ENCODE peak calls at places on chromosomes 16 and 17, in eight cellular contexts. N, A, K, J, Q, D, R and B are unnamed samples.
A peak's percentile ranks its signal among the peaks of the same experiment; 100 is the strongest.

GRCh38 chr16:15911198-15911597 is 22.8 kb upstream of the CEP20 start:
- DNase-seq in K (no peak), J (no peak), N (no peak), R (no peak), Q (no peak), D (no peak), A (no peak), B (no peak)

GRCh38 chr17:58415371-58416055 is 1.8 kb downstream of the RNF43 start:
- DNase-seq in N (no peak), Q (no peak), J (peak; percentile 30), A (no peak), R (no peak), D (no peak), K (no peak), B (no peak)

GRCh38 chr16:2686912-2687507 is 4.7 kb downstream of the KCTD5 start:
- DNase-seq in D (no peak), N (no peak), Q (no peak), J (no peak), K (no peak), R (no peak), A (no peak), B (peak; percentile 44)

GRCh38 chr16:87185313-87185712 is 131.9 kb downstream of the C16orf95 start:
- DNase-seq in A (no peak), K (no peak), Q (no peak), D (no peak), J (no peak), R (no peak), N (no peak), B (no peak)

GRCh38 chr17:47704116-47704515 is 10.2 kb downstream of the TBKBP1 start:
- DNase-seq in J (no peak), K (no peak), N (no peak), A (no peak), Q (no peak), R (no peak), D (no peak), B (no peak)

GRCh38 chr17:71428897-71429296 is 691.9 kb upstream of the SOX9 start:
- DNase-seq in N (no peak), Q (no peak), K (no peak), J (no peak), R (no peak), D (no peak), A (no peak), B (no peak)

GRCh38 chr17:36707904-36708303 is 106.5 kb downstream of the MRM1 start:
- DNase-seq in Q (no peak), N (no peak), R (no peak), D (no peak), A (no peak), J (no peak), K (no peak), B (no peak)

GRCh38 chr17:46192484-46193245 is 564 bp downstream of the KANSL1 start:
- DNase-seq in K (peak; percentile 76), N (peak; percentile 90), Q (peak; percentile 72), R (no peak), A (peak; percentile 52), D (peak; percentile 43), J (peak; percentile 73), B (peak; percentile 60)

GRCh38 chr16:57186630-57187507 is 740 bp downstream of the RSPRY1 start:
- DNase-seq in N (peak; percentile 74), A (peak; percentile 6), J (peak; percentile 30), D (no peak), Q (peak; percentile 18), R (no peak), K (no peak), B (peak; percentile 8)

GRCh38 chr17:61251939-61252865 is 147.4 kb upstream of the TBX2 start:
- DNase-seq in Q (peak; percentile 93), K (peak; percentile 99), A (peak; percentile 36), J (peak; percentile 100), D (no peak), R (no peak), N (peak; percentile 86), B (no peak)

GRCh38 chr16:57623251-57624043 is 5.0 kb upstream of the ADGRG1 start:
- DNase-seq in Q (no peak), J (peak; percentile 66), D (peak; percentile 93), N (peak; percentile 60), A (no peak), R (peak; percentile 55), K (no peak), B (no peak)

GRCh38 chr16:3879887-3880564 is 487 bp downstream of the CREBBP start:
- DNase-seq in J (peak; percentile 79), D (no peak), A (peak; percentile 72), K (peak; percentile 83), N (peak; percentile 86), Q (peak; percentile 86), R (no peak), B (peak; percentile 63)

GRCh38 chr16:79092846-79093245 is 507.7 kb downstream of the MAF start:
- DNase-seq in N (no peak), J (no peak), R (no peak), Q (no peak), D (no peak), A (no peak), K (no peak), B (no peak)

GRCh38 chr17:57406131-57406980 is 150.0 kb downstream of the MSI2 start:
- DNase-seq in J (peak; percentile 68), A (no peak), D (no peak), N (peak; percentile 5), R (no peak), Q (no peak), K (no peak), B (no peak)

GRCh38 chr17:75060434-75061054 is 13.5 kb downstream of the KCTD2 start:
- DNase-seq in Q (peak; percentile 35), N (no peak), A (no peak), K (no peak), R (no peak), J (peak; percentile 91), D (no peak), B (no peak)

GRCh38 chr17:77285594-77286390 is 145.0 kb downstream of the SEC14L1 start:
- DNase-seq in A (no peak), N (peak; percentile 98), J (peak; percentile 63), K (peak; percentile 83), D (peak; percentile 88), Q (peak; percentile 51), R (no peak), B (no peak)
- H3K27ac ChIP-seq in A (no peak overlapping the region), N (peak overlapping the region; percentile 95), J (peak overlapping the region; percentile 97), K (no peak overlapping the region), D (peak overlapping the region; percentile 99), Q (no peak overlapping the region), R (peak overlapping the region; percentile 98), B (no peak overlapping the region)

DNA sequence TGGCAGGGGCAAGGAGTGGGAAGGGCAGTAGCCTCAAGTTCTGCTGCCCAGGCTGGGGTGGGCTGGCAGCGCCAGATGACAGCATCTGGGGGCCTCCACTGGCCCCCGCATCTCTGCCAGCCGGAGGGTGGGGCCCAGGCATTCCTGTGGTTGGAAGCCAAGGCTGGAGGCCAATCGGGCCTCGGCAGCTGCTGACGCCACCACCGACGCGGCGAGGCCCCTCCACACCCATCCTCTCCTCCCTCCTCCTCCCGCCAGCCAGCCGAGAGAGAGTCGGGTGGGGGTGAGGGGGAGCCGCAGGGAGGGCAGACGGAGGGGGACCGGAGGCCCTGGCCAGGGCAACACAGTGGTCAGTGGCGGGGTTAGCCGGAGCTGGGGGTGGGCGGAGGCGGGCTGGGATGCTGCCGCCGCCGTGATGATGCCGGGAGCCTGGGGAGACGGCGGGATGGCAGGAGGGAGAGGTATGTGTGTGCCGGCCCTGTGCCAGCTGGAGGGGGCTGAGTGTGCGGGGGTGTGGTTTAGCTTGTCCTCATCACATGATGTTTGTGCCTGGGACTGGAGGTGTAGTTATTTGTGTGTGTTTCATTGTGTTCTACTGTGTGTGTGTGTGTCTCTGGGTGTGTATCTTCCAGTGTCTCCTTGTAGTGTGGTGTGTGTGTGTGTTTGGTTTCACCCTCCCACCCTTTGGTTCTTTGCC is 36.6 kb downstream of the ARHGAP23 start:
- DNase-seq in A (no peak), N (peak; percentile 98), J (peak; percentile 69), R (peak; percentile 64), K (peak; percentile 96), Q (peak; percentile 91), D (no peak), B (no peak)
- H3K4me3 ChIP-seq in A (no peak overlapping the region), N (peak overlapping the region; percentile 75), J (peak overlapping the region; percentile 26), R (peak overlapping the region; percentile 55), K (peak overlapping the region; percentile 54), Q (peak overlapping the region; percentile 63), D (no peak overlapping the region), B (no peak overlapping the region)

GRCh38 chr16:85207357-85207921 is 95.2 kb upstream of the CIBAR2 start:
- DNase-seq in Q (no peak), D (no peak), A (no peak), K (no peak), J (no peak), R (no peak), N (no peak), B (no peak)

GRCh38 chr16:85206472-85207356 is 94.4 kb upstream of the CIBAR2 start:
- DNase-seq in J (peak; percentile 67), D (no peak), R (no peak), A (no peak), K (peak; percentile 82), N (peak; percentile 51), Q (peak; percentile 77), B (no peak)

GRCh38 chr16:85208181-85208580 is 95.9 kb upstream of the CIBAR2 start:
- DNase-seq in N (no peak), D (no peak), Q (no peak), J (no peak), A (no peak), K (no peak), R (no peak), B (no peak)

GRCh38 chr16:85204242-85205010 is 92.2 kb upstream of the CIBAR2 start:
- DNase-seq in K (no peak), Q (no peak), N (peak; percentile 96), D (no peak), J (no peak), A (no peak), R (no peak), B (no peak)

GRCh38 chr16:85205747-85206471 is 93.6 kb upstream of the CIBAR2 start:
- DNase-seq in J (no peak), Q (peak; percentile 44), D (no peak), A (no peak), R (no peak), N (peak; percentile 74), K (no peak), B (no peak)
- H3K27ac ChIP-seq in J (no peak overlapping the region), Q (peak overlapping the region; percentile 79), D (no peak overlapping the region), A (no peak overlapping the region), R (no peak overlapping the region), N (peak overlapping the region; percentile 91), K (peak overlapping the region; percentile 63), B (no peak overlapping the region)

DNA sequence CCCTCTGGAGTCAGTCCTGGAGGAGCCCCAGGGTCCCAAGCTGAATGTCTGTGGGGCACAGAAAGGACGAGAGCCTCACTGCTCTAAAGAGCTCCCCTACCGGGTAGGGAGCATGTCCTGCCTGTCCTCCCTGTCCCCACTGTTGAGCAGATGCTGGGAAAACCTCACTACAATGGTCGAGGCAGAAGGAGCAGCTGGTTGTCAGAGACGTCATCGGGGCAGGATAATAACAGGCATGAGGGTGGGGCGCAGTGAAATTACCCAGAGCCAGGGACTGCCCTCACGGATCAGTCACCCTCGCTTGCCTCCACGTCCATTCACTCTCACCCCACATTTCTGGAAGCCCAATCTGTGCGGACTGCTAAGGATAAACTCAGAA is 538 bp downstream of the TM4SF5 start:
- DNase-seq in R (no peak), A (no peak), Q (no peak), J (no peak), K (no peak), N (no peak), D (no peak), B (no peak)
- H3K4me3 ChIP-seq in R (no peak overlapping the region), A (no peak overlapping the region), Q (no peak overlapping the region), J (no peak overlapping the region), K (no peak overlapping the region), N (no peak overlapping the region), D (no peak overlapping the region), B (no peak overlapping the region)